ENCODE peak calls at places on chromosome 9, in eight cellular contexts. One of them, this sample, is unnamed.

GRCh38 chr9:16705121-16705604 is 165.3 kb downstream of the BNC2 start:
- DNase-seq in stomach: peak; percentile 34
- DNase-seq in OCI-LY7: no peak
- DNase-seq in astrocyte: peak; percentile 99
- DNase-seq in kidney: peak; percentile 97
- DNase-seq in prostate gland: peak; percentile 42
- DNase-seq in neural progenitor cell: peak; percentile 63
- DNase-seq in H9: peak; percentile 75
- DNase-seq in this sample: peak; percentile 98

GRCh38 chr9:110048473-110048975 is 159.4 kb downstream of the C9orf152 start:
- DNase-seq in stomach: peak; percentile 73
- DNase-seq in OCI-LY7: peak; percentile 88
- DNase-seq in astrocyte: peak; percentile 75
- DNase-seq in kidney: peak; percentile 93
- DNase-seq in prostate gland: peak; percentile 34
- DNase-seq in neural progenitor cell: peak; percentile 89
- DNase-seq in H9: peak; percentile 85
- DNase-seq in this sample: peak; percentile 67

GRCh38 chr9:97363661-97364299 is 48.1 kb upstream of the TDRD7 start:
- DNase-seq in stomach: no peak
- DNase-seq in OCI-LY7: no peak
- DNase-seq in astrocyte: no peak
- DNase-seq in kidney: no peak
- DNase-seq in prostate gland: no peak
- DNase-seq in neural progenitor cell: no peak
- DNase-seq in H9: no peak
- DNase-seq in this sample: no peak

GRCh38 chr9:108270041-108270440 is 585.7 kb downstream of the ACTL7B start:
- DNase-seq in stomach: no peak
- DNase-seq in OCI-LY7: no peak
- DNase-seq in astrocyte: peak; percentile 45
- DNase-seq in kidney: no peak
- DNase-seq in prostate gland: no peak
- DNase-seq in neural progenitor cell: no peak
- DNase-seq in H9: no peak
- DNase-seq in this sample: no peak

GRCh38 chr9:129333613-129333960 is 155.5 kb upstream of the IER5L start:
- DNase-seq in stomach: no peak
- DNase-seq in OCI-LY7: no peak
- DNase-seq in astrocyte: no peak
- DNase-seq in kidney: peak; percentile 79
- DNase-seq in prostate gland: no peak
- DNase-seq in neural progenitor cell: no peak
- DNase-seq in H9: peak; percentile 88
- DNase-seq in this sample: no peak

GRCh38 chr9:133759146-133759900 is 21.2 kb upstream of the SARDH start:
- DNase-seq in stomach: peak; percentile 14
- DNase-seq in OCI-LY7: no peak
- DNase-seq in astrocyte: no peak
- DNase-seq in kidney: peak; percentile 89
- DNase-seq in prostate gland: no peak
- DNase-seq in neural progenitor cell: no peak
- DNase-seq in H9: peak; percentile 76
- DNase-seq in this sample: no peak

GRCh38 chr9:120850315-120850714 is 7.6 kb upstream of the PSMD5 start:
- DNase-seq in stomach: no peak
- DNase-seq in OCI-LY7: no peak
- DNase-seq in astrocyte: no peak
- DNase-seq in kidney: no peak
- DNase-seq in prostate gland: no peak
- DNase-seq in neural progenitor cell: no peak
- DNase-seq in H9: no peak
- DNase-seq in this sample: no peak

GRCh38 chr9:115034801-115035200 is 83.2 kb downstream of the TNC start:
- DNase-seq in stomach: no peak
- DNase-seq in OCI-LY7: no peak
- DNase-seq in astrocyte: peak; percentile 93
- DNase-seq in kidney: no peak
- DNase-seq in prostate gland: no peak
- DNase-seq in neural progenitor cell: no peak
- DNase-seq in H9: no peak
- DNase-seq in this sample: peak; percentile 66

GRCh38 chr9:89814340-89815040 is 209.7 kb downstream of the GADD45G start:
- DNase-seq in stomach: no peak
- DNase-seq in OCI-LY7: peak; percentile 5
- DNase-seq in astrocyte: peak; percentile 59
- DNase-seq in kidney: no peak
- DNase-seq in prostate gland: no peak
- DNase-seq in neural progenitor cell: peak; percentile 22
- DNase-seq in H9: no peak
- DNase-seq in this sample: peak; percentile 56

GRCh38 chr9:110514861-110515260 is 64.7 kb downstream of the SVEP1 start:
- DNase-seq in stomach: no peak
- DNase-seq in OCI-LY7: no peak
- DNase-seq in astrocyte: no peak
- DNase-seq in kidney: no peak
- DNase-seq in prostate gland: no peak
- DNase-seq in neural progenitor cell: peak; percentile 2
- DNase-seq in H9: no peak
- DNase-seq in this sample: no peak

GRCh38 chr9:33880562-33881089 is 63.7 kb downstream of the UBE2R2 start:
- DNase-seq in stomach: no peak
- DNase-seq in OCI-LY7: no peak
- DNase-seq in astrocyte: no peak
- DNase-seq in kidney: no peak
- DNase-seq in prostate gland: no peak
- DNase-seq in neural progenitor cell: peak; percentile 71
- DNase-seq in H9: no peak
- DNase-seq in this sample: peak; percentile 27

GRCh38 chr9:129063061-129063460 is 17.9 kb upstream of the DOLPP1 start:
- DNase-seq in stomach: no peak
- DNase-seq in OCI-LY7: no peak
- DNase-seq in astrocyte: no peak
- DNase-seq in kidney: no peak
- DNase-seq in prostate gland: no peak
- DNase-seq in neural progenitor cell: no peak
- DNase-seq in H9: no peak
- DNase-seq in this sample: no peak

GRCh38 chr9:136679431-136679941 is 7.8 kb downstream of the AGPAT2 start:
- DNase-seq in stomach: no peak
- DNase-seq in OCI-LY7: no peak
- DNase-seq in astrocyte: no peak
- DNase-seq in kidney: no peak
- DNase-seq in prostate gland: peak; percentile 76
- DNase-seq in neural progenitor cell: no peak
- DNase-seq in H9: no peak
- DNase-seq in this sample: no peak

GRCh38 chr9:133351526-133351907 is 3.5 kb downstream of the RPL7A start:
- DNase-seq in stomach: no peak
- DNase-seq in OCI-LY7: no peak
- DNase-seq in astrocyte: no peak
- DNase-seq in kidney: peak; percentile 8
- DNase-seq in prostate gland: no peak
- DNase-seq in neural progenitor cell: no peak
- DNase-seq in H9: no peak
- DNase-seq in this sample: no peak

GRCh38 chr9:117485176-117485575 is 70.3 kb upstream of the ASTN2 start:
- DNase-seq in stomach: no peak
- DNase-seq in OCI-LY7: no peak
- DNase-seq in astrocyte: no peak
- DNase-seq in kidney: no peak
- DNase-seq in prostate gland: no peak
- DNase-seq in neural progenitor cell: no peak
- DNase-seq in H9: no peak
- DNase-seq in this sample: no peak

GRCh38 chr9:76662476-76663281 is 101.6 kb upstream of the PCA3 start:
- DNase-seq in stomach: no peak
- DNase-seq in OCI-LY7: peak; percentile 34
- DNase-seq in astrocyte: no peak
- DNase-seq in kidney: no peak
- DNase-seq in prostate gland: no peak
- DNase-seq in neural progenitor cell: no peak
- DNase-seq in H9: no peak
- DNase-seq in this sample: no peak
- TF ChIP-seq CTCF in stomach: peak; percentile 17
- TF ChIP-seq CTCF in OCI-LY7: peak; percentile 37
- TF ChIP-seq CTCF in astrocyte: no peak
- TF ChIP-seq CTCF in kidney: no peak
- TF ChIP-seq CTCF in prostate gland: no peak
- TF ChIP-seq CTCF in neural progenitor cell: no peak
- TF ChIP-seq CTCF in H9: no peak
- TF ChIP-seq CTCF in this sample: no peak

GRCh38 chr9:35726876-35727438 is 5.0 kb downstream of the TLN1 start:
- DNase-seq in stomach: no peak
- DNase-seq in OCI-LY7: peak; percentile 72
- DNase-seq in astrocyte: peak; percentile 36
- DNase-seq in kidney: no peak
- DNase-seq in prostate gland: no peak
- DNase-seq in neural progenitor cell: no peak
- DNase-seq in H9: peak; percentile 53
- DNase-seq in this sample: peak; percentile 40
- H3K27ac ChIP-seq in stomach: no peak overlapping the region
- H3K27ac ChIP-seq in OCI-LY7: peak overlapping the region; percentile 46
- H3K27ac ChIP-seq in astrocyte: peak overlapping the region; percentile 92
- H3K27ac ChIP-seq in kidney: peak overlapping the region; percentile 71
- H3K27ac ChIP-seq in prostate gland: peak overlapping the region; percentile 88
- H3K27ac ChIP-seq in neural progenitor cell: peak overlapping the region; percentile 43
- H3K27ac ChIP-seq in H9: no peak overlapping the region
- H3K27ac ChIP-seq in this sample: peak overlapping the region; percentile 76

DNA sequence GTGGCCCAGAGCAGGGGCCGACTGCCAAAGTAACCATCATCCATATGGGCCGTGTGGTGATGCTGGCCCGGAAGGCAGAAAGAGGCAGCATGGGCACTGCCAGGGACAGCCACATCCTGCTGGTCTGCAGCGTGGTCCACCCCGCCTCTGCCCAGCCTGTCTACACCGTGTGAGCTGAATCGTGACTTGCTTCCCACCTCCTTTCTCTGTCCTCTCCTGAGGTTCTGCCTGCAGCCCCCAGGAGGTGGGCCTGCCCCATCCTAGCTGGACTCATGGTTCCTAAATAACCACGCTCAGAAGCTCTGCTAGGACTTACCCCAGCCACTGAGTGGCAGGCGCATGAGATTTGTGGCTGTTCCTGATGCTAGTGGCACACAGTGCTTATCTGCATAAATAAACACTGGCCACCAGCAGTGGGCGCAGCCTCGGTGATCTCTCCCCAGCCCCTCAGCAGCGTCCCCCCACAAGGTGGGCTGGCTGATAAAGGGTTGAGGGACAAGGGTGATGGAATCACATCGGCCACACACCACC is 22.6 kb upstream of the SUSD3 start:
- DNase-seq in stomach: no peak
- DNase-seq in OCI-LY7: no peak
- DNase-seq in astrocyte: no peak
- DNase-seq in kidney: no peak
- DNase-seq in prostate gland: no peak
- DNase-seq in neural progenitor cell: no peak
- DNase-seq in H9: no peak
- DNase-seq in this sample: no peak
- TF ChIP-seq CTCF in stomach: no peak
- TF ChIP-seq CTCF in OCI-LY7: no peak
- TF ChIP-seq CTCF in astrocyte: no peak
- TF ChIP-seq CTCF in kidney: no peak
- TF ChIP-seq CTCF in prostate gland: no peak
- TF ChIP-seq CTCF in neural progenitor cell: no peak
- TF ChIP-seq CTCF in H9: no peak
- TF ChIP-seq CTCF in this sample: no peak

DNA sequence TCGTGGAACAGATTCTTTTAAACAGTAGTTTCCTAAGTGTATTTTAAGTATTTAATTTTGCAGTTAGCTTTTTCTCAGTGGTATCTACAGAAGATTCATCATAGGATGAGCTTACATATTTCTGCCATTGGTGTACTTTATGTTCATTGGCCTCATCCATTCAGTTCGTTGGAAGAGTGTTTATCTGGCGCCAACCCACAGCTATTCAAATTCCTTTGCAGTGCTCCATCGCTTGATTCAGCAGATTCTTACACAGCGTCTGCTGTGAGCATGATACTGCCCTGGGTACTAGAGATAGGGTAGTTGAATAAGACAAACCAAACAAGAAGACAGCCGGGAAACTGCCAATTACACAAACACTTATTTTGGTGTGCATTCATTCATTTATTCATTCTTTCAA is 55.1 kb downstream of the NUP214 start:
- DNase-seq in stomach: no peak
- DNase-seq in OCI-LY7: no peak
- DNase-seq in astrocyte: peak; percentile 98
- DNase-seq in kidney: no peak
- DNase-seq in prostate gland: no peak
- DNase-seq in neural progenitor cell: no peak
- DNase-seq in H9: no peak
- DNase-seq in this sample: peak; percentile 94
- H3K27ac ChIP-seq in stomach: no peak overlapping the region
- H3K27ac ChIP-seq in OCI-LY7: peak overlapping the region; percentile 32
- H3K27ac ChIP-seq in astrocyte: peak overlapping the region; percentile 77
- H3K27ac ChIP-seq in kidney: no peak overlapping the region
- H3K27ac ChIP-seq in prostate gland: no peak overlapping the region
- H3K27ac ChIP-seq in neural progenitor cell: no peak overlapping the region
- H3K27ac ChIP-seq in H9: no peak overlapping the region
- H3K27ac ChIP-seq in this sample: peak overlapping the region; percentile 78

GRCh38 chr9:13755551-13755950 is 476.1 kb upstream of the MPDZ start:
- DNase-seq in stomach: no peak
- DNase-seq in OCI-LY7: no peak
- DNase-seq in astrocyte: no peak
- DNase-seq in kidney: no peak
- DNase-seq in prostate gland: no peak
- DNase-seq in neural progenitor cell: no peak
- DNase-seq in H9: no peak
- DNase-seq in this sample: no peak
- TF ChIP-seq CTCF in stomach: no peak
- TF ChIP-seq CTCF in OCI-LY7: no peak
- TF ChIP-seq CTCF in astrocyte: no peak
- TF ChIP-seq CTCF in kidney: no peak
- TF ChIP-seq CTCF in prostate gland: no peak
- TF ChIP-seq CTCF in neural progenitor cell: no peak
- TF ChIP-seq CTCF in H9: no peak
- TF ChIP-seq CTCF in this sample: no peak